ENCODE peak calls at places on chromosomes 11 and 22, in five cellular contexts. R is fibroblast of mammary gland, O is left lung, C is DND-41, Y is progenitor cell of endocrine pancreas. A is an unnamed sample.

GRCh38 chr22:20514658-20515406 is 7.4 kb downstream of the MED15 start:
- DNase-seq in Y (no peak), O (no peak), R (peak; percentile 95), C (no peak), A (no peak)

GRCh38 chr22:35785181-35785923 is 67.7 kb downstream of the APOL5 start:
- DNase-seq in R (peak; percentile 58), Y (no peak), C (no peak), O (no peak), A (no peak)

GRCh38 chr11:34302046-34302921 is 55.5 kb downstream of the ABTB2 start:
- DNase-seq in O (no peak), C (no peak), R (peak; percentile 96), Y (no peak), A (no peak)

GRCh38 chr22:44202261-44202789 is 21.6 kb downstream of the PARVG start:
- DNase-seq in Y (no peak), R (peak; percentile 72), O (no peak), C (no peak), A (no peak)

GRCh38 chr11:100756556-100756955 is 69.5 kb downstream of the ARHGAP42 start:
- DNase-seq in R (no peak), O (no peak), C (no peak), Y (no peak), A (no peak)

GRCh38 chr11:64767344-64768299 is 7.8 kb upstream of the PYGM start:
- DNase-seq in O (peak; percentile 84), Y (peak; percentile 56), R (peak; percentile 70), C (peak; percentile 81), A (peak; percentile 60)

GRCh38 chr11:10969387-10969786 is 111.5 kb upstream of the ZBED5 start:
- DNase-seq in R (no peak), C (no peak), Y (no peak), O (no peak), A (no peak)

GRCh38 chr22:28021998-28022660 is 103.1 kb upstream of the PITPNB start:
- DNase-seq in O (no peak), Y (no peak), R (no peak), C (no peak), A (no peak)

GRCh38 chr11:16347928-16348685 is 8.2 kb downstream of the SOX6 start:
- DNase-seq in C (no peak), R (peak; percentile 0), O (no peak), Y (no peak), A (no peak)

GRCh38 chr11:12502950-12503579 is 125.7 kb downstream of the PARVA start:
- DNase-seq in C (no peak), Y (no peak), R (peak; percentile 44), O (no peak), A (no peak)

GRCh38 chr11:77096591-77097019 is 6.0 kb upstream of the OMP start:
- DNase-seq in R (no peak), Y (no peak), C (no peak), O (peak; percentile 38), A (no peak)

GRCh38 chr11:77093056-77093891 is 9.4 kb upstream of the OMP start:
- DNase-seq in O (peak; percentile 75), R (no peak), C (no peak), Y (no peak), A (no peak)

GRCh38 chr11:77095551-77096490 is 6.8 kb upstream of the OMP start:
- DNase-seq in C (no peak), Y (no peak), R (no peak), O (peak; percentile 61), A (no peak)

GRCh38 chr11:77093987-77094840 is 8.4 kb upstream of the OMP start:
- DNase-seq in O (peak; percentile 41), Y (no peak), C (no peak), R (peak; percentile 16), A (no peak)

GRCh38 chr11:77094841-77095365 is 7.7 kb upstream of the OMP start:
- DNase-seq in Y (no peak), C (no peak), O (peak; percentile 52), R (no peak), A (no peak)
- TF ChIP-seq CTCF in Y (no peak), C (no peak), O (no peak), R (no peak), A (no peak)

GRCh38 chr11:62269654-62270278 is at the start of gene SCGB2A2:
- DNase-seq in C (no peak), O (no peak), Y (no peak), R (no peak), A (no peak)
- TF ChIP-seq CTCF in C (peak; percentile 40), O (no peak), Y (peak; percentile 36), R (no peak), A (no peak)

DNA sequence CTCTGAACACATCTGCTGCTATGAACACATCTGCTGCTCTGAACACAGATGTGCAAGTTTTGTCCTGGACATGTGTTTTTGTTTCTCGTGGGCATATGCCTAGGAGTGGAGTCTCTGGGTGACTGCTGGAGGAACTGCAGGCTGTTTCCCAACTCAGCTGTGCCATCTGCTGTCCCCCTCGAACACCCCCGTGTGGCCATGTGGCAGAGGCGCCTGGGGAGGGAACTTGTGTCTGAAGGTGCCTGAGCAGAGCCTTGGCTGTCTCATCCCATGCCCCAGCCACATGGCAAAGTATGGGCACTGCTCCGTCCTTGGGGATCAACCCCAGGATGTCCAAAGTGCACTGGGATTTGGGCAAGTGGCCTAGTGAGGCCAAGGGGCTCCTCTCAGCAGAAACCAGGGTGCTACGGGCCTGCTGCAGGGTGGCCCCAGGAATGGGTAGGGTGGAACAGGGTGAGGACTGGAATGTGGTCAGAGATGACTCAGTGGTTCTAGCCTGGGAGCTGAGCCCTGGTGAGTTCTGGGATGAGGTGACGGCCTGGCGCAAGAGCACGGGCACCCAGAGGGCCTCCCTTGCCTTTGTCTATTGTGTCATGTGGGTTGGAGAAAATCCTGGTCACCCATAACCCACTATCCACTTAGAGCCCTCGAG is 14.7 kb downstream of the GATD1 start:
- DNase-seq in R (peak; percentile 91), Y (no peak), O (peak; percentile 82), C (peak; percentile 41), A (no peak)
- TF ChIP-seq CTCF in R (peak; percentile 19), Y (no peak), O (no peak), C (peak; percentile 47), A (no peak)

GRCh38 chr11:31106963-31107576 is 262.5 kb downstream of the DCDC1 start:
- DNase-seq in C (peak; percentile 48), Y (peak; percentile 56), O (no peak), R (peak; percentile 23), A (peak; percentile 14)

GRCh38 chr11:31114437-31114836 is 255.1 kb downstream of the DCDC1 start:
- DNase-seq in R (no peak), O (no peak), Y (no peak), C (no peak), A (no peak)

GRCh38 chr11:31109446-31109845 is 260.1 kb downstream of the DCDC1 start:
- DNase-seq in O (no peak), R (no peak), C (no peak), Y (no peak), A (no peak)

GRCh38 chr11:31106326-31106725 is 263.2 kb downstream of the DCDC1 start:
- DNase-seq in O (peak; percentile 35), C (no peak), Y (no peak), R (no peak), A (no peak)

GRCh38 chr11:31110825-31111224 is 258.7 kb downstream of the DCDC1 start:
- DNase-seq in O (no peak), R (no peak), C (no peak), Y (no peak), A (no peak)
- TF ChIP-seq CTCF in O (no peak), R (no peak), C (no peak), Y (no peak), A (no peak)

A was measured in activated B cell treated with CpG ODN at 0.5 μM for 24 hours.